ENCODE peak calls at places on chromosomes 13 and 19, in four cellular contexts. V, T, M and O are unnamed samples.

GRCh38 chr13:99425485-99426341 is 75.6 kb upstream of the TM9SF2 start:
- DNase-seq in V (peak), M (no peak), T (no peak), O (no peak)

GRCh38 chr13:104286566-104287290 is 1220.5 kb upstream of the SLC10A2 start:
- DNase-seq in M (no peak), V (no peak), T (no peak), O (no peak)

GRCh38 chr19:23996549-23996948 is 81.9 kb downstream of the ZNF726 start:
- DNase-seq in M (no peak), T (no peak), V (peak), O (no peak)

GRCh38 chr19:29672933-29673336 is 7.7 kb downstream of the PLEKHF1 start:
- DNase-seq in T (no peak), M (no peak), V (no peak), O (peak)

GRCh38 chr13:51933466-51934058 is 71.8 kb downstream of the CCDC70 start:
- DNase-seq in V (no peak), T (no peak), M (no peak), O (no peak)

GRCh38 chr13:22211876-22212275 is 541.0 kb downstream of the FGF9 start:
- DNase-seq in V (no peak), T (no peak), M (no peak), O (no peak)

GRCh38 chr19:55687281-55688172 is 12.5 kb downstream of the EPN1 start:
- DNase-seq in T (no peak), V (no peak), M (no peak), O (no peak)

GRCh38 chr13:99296270-99296865 is 10.8 kb downstream of the GPR183 start:
- DNase-seq in T (no peak), V (no peak), M (no peak), O (no peak)

GRCh38 chr13:44470623-44471562 is 97.3 kb downstream of the SERP2 start:
- DNase-seq in V (no peak), M (no peak), T (peak), O (no peak)

GRCh38 chr13:91346848-91347211 is 657 bp upstream of the MIR17HG start:
- DNase-seq in M (no peak), T (no peak), V (no peak), O (peak)

GRCh38 chr13:62418872-62419271 is 1003.2 kb upstream of the PCDH20 start:
- DNase-seq in M (no peak), T (peak), V (no peak), O (no peak)

GRCh38 chr13:110616103-110617101 is 1.1 kb downstream of the NAXD start:
- DNase-seq in T (peak), M (peak), V (peak), O (peak)

GRCh38 chr13:113869263-113869662 is 5.4 kb upstream of the GAS6 start:
- DNase-seq in M (no peak), T (no peak), V (no peak), O (no peak)

GRCh38 chr19:44553478-44554171 is 24.1 kb upstream of the CEACAM20 start:
- DNase-seq in M (no peak), T (no peak), V (no peak), O (no peak)

GRCh38 chr19:19594371-19594770 is 24.1 kb downstream of the PBX4 start:
- DNase-seq in V (no peak), T (no peak), M (no peak), O (no peak)
- H3K27ac ChIP-seq in V (no peak), T (no peak), M (no peak), O (no peak)

GRCh38 chr19:51063664-51064063 is 1.2 kb downstream of the KLK13 start:
- DNase-seq in V (no peak), M (no peak), T (no peak), O (peak)

GRCh38 chr19:51066816-51067215 is 1.9 kb upstream of the KLK13 start:
- DNase-seq in T (no peak), V (no peak), M (no peak), O (no peak)

GRCh38 chr19:51066393-51066792 is 1.5 kb upstream of the KLK13 start:
- DNase-seq in T (no peak), V (no peak), M (no peak), O (no peak)

GRCh38 chr19:51064534-51065220 is at the start of gene KLK13:
- DNase-seq in T (no peak), M (peak), V (peak), O (peak)

GRCh38 chr19:51065221-51065960 is 499 bp upstream of the KLK13 start:
- DNase-seq in M (no peak), T (no peak), V (no peak), O (no peak)
- H3K27ac ChIP-seq in M (no peak), T (no peak), V (no peak), O (no peak)

GRCh38 chr19:13133241-13133870 is 15.3 kb downstream of the NACC1 start:
- DNase-seq in V (no peak), T (no peak), M (no peak), O (no peak)

GRCh38 chr19:13137290-13137794 is 12.8 kb downstream of the STX10 start:
- DNase-seq in V (no peak), M (no peak), T (no peak), O (no peak)

GRCh38 chr19:13134626-13135025 is 15.5 kb downstream of the STX10 start:
- DNase-seq in T (no peak), M (no peak), V (no peak), O (no peak)

GRCh38 chr19:13132471-13133166 is 14.6 kb downstream of the NACC1 start:
- DNase-seq in T (peak), V (no peak), M (no peak), O (no peak)

DNA sequence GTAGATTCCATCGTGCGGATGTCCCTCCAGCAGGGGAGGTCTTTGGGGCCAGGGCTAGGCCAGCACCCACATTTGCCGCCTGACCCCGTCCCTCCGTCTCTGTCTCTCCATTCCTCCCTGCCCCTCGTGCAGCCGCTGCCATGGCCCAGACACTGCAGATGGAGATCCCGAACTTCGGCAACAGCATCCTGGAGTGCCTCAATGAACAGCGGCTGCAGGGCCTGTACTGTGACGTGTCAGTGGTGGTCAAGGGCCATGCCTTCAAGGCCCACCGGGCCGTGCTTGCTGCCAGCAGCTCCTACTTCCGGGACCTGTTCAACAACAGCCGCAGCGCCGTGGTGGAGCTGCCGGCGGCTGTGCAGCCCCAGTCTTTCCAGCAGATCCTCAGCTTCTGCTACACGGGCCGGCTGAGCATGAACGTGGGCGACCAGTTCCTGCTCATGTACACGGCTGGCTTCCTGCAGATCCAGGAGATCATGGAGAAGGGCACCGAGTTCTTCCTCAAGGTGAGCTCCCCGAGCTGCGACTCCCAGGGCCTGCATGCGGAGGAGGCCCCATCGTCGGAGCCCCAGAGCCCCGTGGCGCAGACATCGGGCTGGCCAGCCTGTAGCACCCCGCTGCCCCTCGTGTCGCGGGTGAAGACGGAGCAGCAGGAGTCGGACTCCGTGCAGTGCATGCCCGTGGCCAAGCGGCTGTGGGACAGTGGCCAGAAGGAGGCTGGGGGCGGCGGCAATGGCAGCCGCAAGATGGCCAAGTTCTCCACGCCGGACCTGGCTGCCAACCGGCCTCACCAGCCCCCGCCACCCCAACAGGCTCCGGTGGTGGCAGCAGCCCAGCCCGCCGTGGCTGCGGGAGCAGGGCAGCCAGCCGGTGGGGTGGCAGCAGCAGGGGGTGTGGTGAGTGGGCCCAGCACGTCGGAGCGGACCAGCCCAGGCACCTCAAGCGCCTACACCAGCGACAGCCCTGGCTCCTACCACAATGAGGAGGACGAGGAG is 14.8 kb downstream of the STX10 start:
- DNase-seq in V (no peak), M (no peak), T (no peak), O (no peak)
- H3K27ac ChIP-seq in V (no peak), M (no peak), T (no peak), O (no peak)

DNA sequence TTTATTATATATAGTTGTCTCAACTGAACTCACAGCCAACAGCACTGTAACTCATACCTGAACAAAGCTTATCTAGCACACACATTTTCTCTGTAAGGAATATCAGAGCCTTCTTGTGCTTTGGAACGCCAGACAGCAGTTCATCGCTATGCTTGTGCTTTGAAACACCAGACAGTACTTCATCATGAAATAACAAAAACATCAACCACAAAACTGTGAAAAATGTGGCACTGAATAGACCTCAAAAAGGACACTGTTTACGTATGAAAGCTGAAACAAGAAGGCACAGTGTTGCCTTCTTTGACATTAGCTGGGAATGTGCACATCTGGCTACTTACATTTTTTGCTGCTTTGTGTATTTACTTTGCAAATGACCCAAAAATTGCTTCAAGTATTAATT is 160.2 kb downstream of the PDS5B start:
- DNase-seq in T (no peak), M (no peak), V (no peak), O (no peak)
- H3K27ac ChIP-seq in T (no peak), M (no peak), V (no peak), O (no peak)

DNA sequence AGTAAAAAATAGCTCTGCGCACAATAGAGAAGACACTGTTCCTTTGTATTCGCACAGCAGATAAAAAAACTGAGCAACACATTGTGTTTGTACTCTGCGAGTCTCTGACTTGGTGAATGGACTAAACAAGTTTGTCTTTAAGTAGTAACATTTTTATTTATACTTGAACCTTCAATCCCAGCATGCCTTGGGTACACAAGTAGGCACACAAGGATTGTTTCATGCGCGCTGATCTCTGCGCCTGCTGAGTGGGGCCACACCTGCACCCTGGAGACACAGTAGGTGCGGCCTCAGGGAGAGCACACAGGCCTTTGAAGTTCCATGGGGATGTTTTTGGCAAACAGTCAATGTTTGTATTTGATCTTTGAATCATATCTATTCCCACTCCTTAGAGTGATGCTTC is 318.9 kb downstream of the MYO16 start:
- DNase-seq in V (peak), M (no peak), T (no peak), O (no peak)
- H3K27ac ChIP-seq in V (peak), M (peak), T (no peak), O (no peak)

GRCh38 chr19:58552655-58553054 is 2.2 kb downstream of the CHMP2A start:
- DNase-seq in T (no peak), M (no peak), V (no peak), O (no peak)
- H3K27ac ChIP-seq in T (no peak), M (no peak), V (no peak), O (no peak)

DNA sequence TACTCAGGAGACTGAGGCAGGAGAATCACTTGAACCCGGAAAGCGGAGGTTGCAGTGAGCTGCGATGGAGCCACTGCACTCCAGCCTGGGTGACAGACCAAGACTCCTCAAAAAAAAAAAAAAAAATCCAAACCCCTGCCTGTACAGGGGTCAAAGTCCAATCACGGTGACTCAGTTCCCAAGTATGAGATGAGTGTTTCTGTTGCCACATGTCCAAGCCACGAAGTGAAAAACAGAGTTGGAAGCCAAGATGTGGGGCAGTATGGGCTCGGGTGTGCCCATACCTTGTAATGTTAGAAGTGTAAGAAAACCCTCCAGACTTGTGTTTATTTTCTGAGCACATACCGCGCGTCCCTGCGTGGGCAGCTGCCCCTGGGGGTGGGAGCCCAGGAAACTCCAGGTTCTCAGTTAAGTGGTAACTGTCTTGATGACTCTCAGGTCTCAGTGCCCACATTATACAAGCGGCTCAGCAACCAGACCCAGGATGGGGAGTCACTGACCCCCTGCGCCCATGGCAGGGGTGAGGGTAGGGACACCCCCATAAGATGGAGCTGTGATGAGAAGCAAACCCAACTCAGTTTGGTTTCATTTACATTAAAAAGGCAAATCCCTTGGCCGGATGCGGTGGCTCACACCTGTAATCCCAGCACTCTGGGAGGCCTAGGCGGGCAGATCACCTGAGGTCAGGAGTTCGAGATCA is 1.2 kb upstream of the GPX4 start:
- DNase-seq in M (peak), V (no peak), T (peak), O (no peak)
- H3K27ac ChIP-seq in M (peak), V (peak), T (peak), O (peak)